ENCODE peak calls at places on chromosomes 7 and 10, in six cellular contexts. V, E, S, T, Z and D are unnamed samples.

GRCh38 chr7:897771-898376 is 21.5 kb downstream of the GET4 start:
- DNase-seq in E (no peak), V (no peak), Z (no peak), T (no peak), S (no peak), D (no peak)

GRCh38 chr7:98870071-98870651 is 347 bp upstream of the TMEM130 start:
- DNase-seq in Z (peak; percentile 16), V (peak; percentile 66), S (peak; percentile 88), E (peak; percentile 49), T (no peak), D (no peak)

GRCh38 chr10:100984670-100985177 is 2.6 kb downstream of the MRPL43 start:
- DNase-seq in S (no peak), Z (no peak), V (peak; percentile 45), E (no peak), T (no peak), D (no peak)

GRCh38 chr10:114915294-114915693 is 22.7 kb upstream of the TRUB1 start:
- DNase-seq in E (no peak), V (no peak), T (no peak), S (no peak), Z (no peak), D (no peak)

GRCh38 chr7:96299496-96299895 is 22.4 kb downstream of the SLC25A13 start:
- DNase-seq in E (peak; percentile 36), Z (no peak), S (no peak), V (no peak), T (no peak), D (no peak)

GRCh38 chr7:107463139-107464078 is 6.4 kb upstream of the GPR22 start:
- DNase-seq in T (peak; percentile 50), V (peak; percentile 80), S (peak; percentile 78), Z (peak; percentile 80), E (peak; percentile 77), D (peak; percentile 16)

GRCh38 chr7:129969881-129970446 is 17.2 kb upstream of the UBE2H start:
- DNase-seq in S (no peak), T (no peak), V (no peak), Z (no peak), E (peak; percentile 99), D (peak; percentile 38)

GRCh38 chr10:64977912-64978311 is 1456.7 kb downstream of the REEP3 start:
- DNase-seq in T (no peak), Z (peak; percentile 1), E (no peak), V (no peak), S (no peak), D (no peak)

GRCh38 chr10:71247306-71247705 is 34.9 kb downstream of the UNC5B start:
- DNase-seq in T (no peak), S (no peak), E (peak; percentile 73), Z (no peak), V (no peak), D (no peak)

GRCh38 chr10:71244638-71245419 is 32.5 kb downstream of the UNC5B start:
- DNase-seq in E (no peak), V (peak; percentile 84), Z (peak; percentile 96), T (peak; percentile 70), S (no peak), D (no peak)

GRCh38 chr10:71243756-71244637 is 31.6 kb downstream of the UNC5B start:
- DNase-seq in E (peak; percentile 90), V (no peak), T (no peak), Z (peak; percentile 60), S (no peak), D (no peak)

GRCh38 chr10:71246591-71247143 is 34.3 kb downstream of the UNC5B start:
- DNase-seq in S (no peak), E (peak; percentile 99), T (no peak), Z (no peak), V (peak; percentile 60), D (no peak)

DNA sequence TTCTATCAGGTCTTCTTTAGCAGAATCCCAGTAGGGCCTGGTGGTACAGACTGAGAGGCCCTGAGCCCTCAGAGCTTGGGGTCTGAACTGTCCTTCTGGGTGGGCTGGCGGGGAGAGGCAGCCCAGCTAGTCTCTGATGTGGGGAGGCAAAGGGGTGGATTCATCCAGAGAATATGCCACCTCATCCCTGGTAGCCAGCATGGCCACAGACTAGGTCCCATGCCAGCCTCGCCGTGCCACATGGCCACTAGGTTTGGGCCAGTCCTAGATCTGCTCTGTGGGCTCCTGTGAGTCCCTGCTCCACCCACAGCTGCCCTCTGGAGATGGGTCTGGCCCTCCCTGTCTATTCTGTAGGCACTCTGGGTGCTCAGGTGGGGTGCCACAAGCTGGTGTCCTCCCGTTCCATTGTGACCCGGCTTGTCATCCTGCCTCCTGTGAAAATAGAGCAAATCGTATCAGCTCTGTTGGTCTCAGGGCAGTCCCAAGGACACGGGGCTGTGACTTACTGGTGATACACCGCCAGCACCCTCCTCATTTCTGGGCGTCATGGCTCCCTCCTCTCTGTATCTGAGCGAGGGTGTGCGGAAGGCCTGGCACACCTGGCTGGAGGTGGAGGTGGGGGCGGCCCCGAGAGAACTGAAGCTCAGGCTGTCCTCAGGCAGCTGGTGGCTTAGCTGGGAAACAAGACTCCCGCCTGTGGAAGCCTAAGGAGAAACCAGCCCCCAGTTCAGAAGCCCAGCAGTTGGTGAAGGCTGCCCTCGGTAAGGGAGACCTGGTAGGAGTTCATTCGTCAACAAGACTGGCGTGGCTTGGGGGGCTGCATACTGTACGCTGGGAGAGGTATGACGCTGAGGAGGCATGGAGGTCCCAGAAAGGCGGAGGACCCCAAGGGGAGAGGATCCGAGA is 33.3 kb downstream of the UNC5B start:
- DNase-seq in S (no peak), E (no peak), Z (no peak), V (peak; percentile 61), T (no peak), D (no peak)
- H3K4me3 ChIP-seq in S (no peak overlapping the region), E (no peak overlapping the region), Z (no peak overlapping the region), V (no peak overlapping the region), T (no peak overlapping the region), D (no peak overlapping the region)

DNA sequence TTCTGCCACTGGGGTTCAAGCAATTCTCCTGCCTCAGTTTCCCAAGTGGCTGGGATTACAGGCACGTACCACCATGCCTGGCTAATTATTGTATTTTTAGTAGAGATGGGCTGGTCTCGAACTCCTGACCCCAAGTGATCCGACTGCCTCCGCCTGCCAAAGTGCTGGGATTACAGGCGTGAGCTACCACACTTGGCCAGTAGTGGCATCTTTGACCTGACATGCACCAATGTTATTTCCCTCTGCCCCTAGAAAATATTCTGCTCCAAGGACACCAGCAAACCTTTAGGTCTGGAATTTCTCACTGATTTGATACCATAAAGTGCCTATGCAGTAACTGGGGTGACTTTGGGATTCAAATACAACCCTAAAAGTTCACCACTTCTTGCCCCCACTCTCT is 179.4 kb downstream of the ARID5B start:
- DNase-seq in S (peak; percentile 17), V (no peak), T (no peak), Z (no peak), E (no peak), D (no peak)
- TF ChIP-seq CTCF in S (no peak), V (no peak), T (no peak), Z (no peak), E (no peak), D (peak; percentile 8)

GRCh38 chr10:29869593-29869992 is 189.8 kb downstream of the JCAD start:
- DNase-seq in V (no peak), E (no peak), Z (no peak), S (no peak), T (no peak), D (no peak)
- H3K4me3 ChIP-seq in V (no peak overlapping the region), E (no peak overlapping the region), Z (no peak overlapping the region), S (no peak overlapping the region), T (no peak overlapping the region), D (no peak overlapping the region)

GRCh38 chr10:128295003-128295402 is 168.8 kb upstream of the MKI67 start:
- DNase-seq in E (no peak), Z (no peak), S (peak; percentile 32), V (no peak), T (no peak), D (no peak)
- TF ChIP-seq CTCF in E (no peak), Z (no peak), S (peak; percentile 45), V (no peak), T (no peak), D (no peak)

GRCh38 chr10:29849434-29849833 is 210.0 kb downstream of the JCAD start:
- DNase-seq in E (no peak), Z (peak; percentile 90), V (no peak), T (no peak), S (no peak), D (no peak)
- H3K4me3 ChIP-seq in E (no peak overlapping the region), Z (peak overlapping the region; percentile 37), V (peak overlapping the region; percentile 12), T (no peak overlapping the region), S (no peak overlapping the region), D (no peak overlapping the region)

GRCh38 chr7:100691676-100692577 is 2.1 kb downstream of the GIGYF1 start:
- DNase-seq in S (peak; percentile 96), T (peak; percentile 79), V (peak; percentile 89), E (peak; percentile 76), Z (peak; percentile 72), D (no peak)
- TF ChIP-seq CTCF in S (peak; percentile 94), T (peak; percentile 86), V (peak; percentile 90), E (peak; percentile 88), Z (peak; percentile 78), D (peak; percentile 91)

GRCh38 chr10:121595806-121596667 is 2.2 kb downstream of the FGFR2 start:
- DNase-seq in T (peak; percentile 20), S (peak; percentile 55), Z (no peak), E (no peak), V (peak; percentile 52), D (no peak)
- H3K4me3 ChIP-seq in T (peak overlapping the region; percentile 78), S (peak overlapping the region; percentile 82), Z (no peak overlapping the region), E (peak overlapping the region; percentile 76), V (peak overlapping the region; percentile 80), D (no peak overlapping the region)

GRCh38 chr10:33327750-33328149 is 6.7 kb downstream of the NRP1 start:
- DNase-seq in V (no peak), S (peak; percentile 46), T (no peak), Z (no peak), E (peak; percentile 44), D (no peak)
- TF ChIP-seq CTCF in V (no peak), S (peak; percentile 63), T (no peak), Z (peak; percentile 16), E (peak; percentile 69), D (peak; percentile 48)